ENCODE peak calls at places on chromosomes 3 and 15, in five cellular contexts. V is SK-N-SH, B is K562, E is GM12878, U is HCT116. N is an unnamed sample.

GRCh38 chr15:71117906-71118305 is 2.6 kb downstream of the THSD4 start:
- DNase-seq in B (no peak), U (no peak), V (no peak), E (no peak), N (no peak)

GRCh38 chr3:151976211-151977050 is 103.0 kb downstream of the SUCNR1 start:
- DNase-seq in B (peak), V (no peak), E (no peak), U (peak), N (no peak)

GRCh38 chr3:188294823-188295487 is 141.0 kb downstream of the LPP start:
- DNase-seq in U (peak), B (no peak), E (no peak), V (no peak), N (no peak)

GRCh38 chr3:139327861-139328260 is 16.0 kb upstream of the MRPS22 start:
- DNase-seq in V (no peak), E (no peak), B (no peak), U (no peak), N (no peak)

GRCh38 chr3:46506526-46506925 is 8.8 kb downstream of the RTP3 start:
- DNase-seq in E (no peak), B (no peak), U (no peak), V (no peak), N (no peak)

GRCh38 chr15:31151301-31152233 is 50.0 kb upstream of the TRPM1 start:
- DNase-seq in B (no peak), U (no peak), E (no peak), V (no peak), N (no peak)

GRCh38 chr3:124748560-124749198 is 18.4 kb downstream of the UMPS start:
- DNase-seq in B (no peak), U (no peak), V (no peak), E (no peak), N (no peak)

GRCh38 chr3:128994173-128994512 is 267 bp upstream of the CFAP92 start:
- DNase-seq in E (no peak), V (no peak), U (no peak), B (no peak), N (no peak)

GRCh38 chr3:23886311-23886710 is 30.5 kb downstream of the NKIRAS1 start:
- DNase-seq in B (no peak), U (no peak), V (no peak), E (no peak), N (no peak)
- TF ChIP-seq YY1 in B (no peak), U (no peak), V (no peak), E (no peak), N (no peak)

DNA sequence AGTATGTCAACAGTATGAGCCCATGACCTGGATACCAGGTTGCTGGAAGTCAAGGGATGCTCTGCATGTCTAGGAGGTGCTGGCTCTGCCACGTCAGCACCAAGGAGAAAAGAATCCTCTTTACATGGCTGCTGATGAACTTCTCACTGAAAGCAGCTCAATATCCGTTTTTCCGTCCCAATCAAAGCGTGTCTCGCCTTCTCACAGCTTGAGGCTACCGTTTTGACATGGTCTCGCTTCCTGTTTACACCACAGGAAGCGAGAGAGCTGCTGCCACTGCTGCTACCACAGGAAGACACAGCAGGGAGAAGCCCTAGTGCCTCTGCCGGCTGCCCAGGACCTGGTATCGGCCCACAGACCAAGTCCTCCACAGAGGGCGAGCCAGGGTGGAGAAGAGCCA is 27.3 kb downstream of the STARD5 start:
- DNase-seq in E (peak), U (no peak), B (no peak), V (no peak), N (no peak)
- H3K4me3 ChIP-seq in E (peak), U (no peak), B (no peak), V (no peak), N (no peak)

DNA sequence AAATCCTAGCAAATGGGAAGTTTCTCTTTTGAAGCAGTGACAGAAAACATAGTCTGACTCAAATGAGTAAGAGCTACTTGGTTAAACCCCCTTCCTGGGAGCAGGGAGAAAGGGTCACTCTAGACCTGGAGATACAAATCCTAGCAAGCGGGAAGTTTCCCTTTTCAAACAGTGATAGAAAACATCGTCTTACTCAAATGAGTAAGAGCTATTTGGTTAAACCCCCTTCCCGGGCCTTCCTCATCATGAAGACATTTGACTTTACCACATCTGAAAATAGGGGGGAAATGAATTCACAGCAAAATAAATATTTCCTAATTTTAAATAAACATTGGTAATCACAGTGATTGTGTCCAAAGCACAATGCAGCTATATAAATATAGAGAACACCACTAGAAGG is 79.2 kb downstream of the FOXB1 start:
- DNase-seq in B (no peak), E (no peak), V (no peak), U (no peak), N (no peak)
- TF ChIP-seq YY1 in B (no peak), E (no peak), V (no peak), U (no peak), N (no peak)

DNA sequence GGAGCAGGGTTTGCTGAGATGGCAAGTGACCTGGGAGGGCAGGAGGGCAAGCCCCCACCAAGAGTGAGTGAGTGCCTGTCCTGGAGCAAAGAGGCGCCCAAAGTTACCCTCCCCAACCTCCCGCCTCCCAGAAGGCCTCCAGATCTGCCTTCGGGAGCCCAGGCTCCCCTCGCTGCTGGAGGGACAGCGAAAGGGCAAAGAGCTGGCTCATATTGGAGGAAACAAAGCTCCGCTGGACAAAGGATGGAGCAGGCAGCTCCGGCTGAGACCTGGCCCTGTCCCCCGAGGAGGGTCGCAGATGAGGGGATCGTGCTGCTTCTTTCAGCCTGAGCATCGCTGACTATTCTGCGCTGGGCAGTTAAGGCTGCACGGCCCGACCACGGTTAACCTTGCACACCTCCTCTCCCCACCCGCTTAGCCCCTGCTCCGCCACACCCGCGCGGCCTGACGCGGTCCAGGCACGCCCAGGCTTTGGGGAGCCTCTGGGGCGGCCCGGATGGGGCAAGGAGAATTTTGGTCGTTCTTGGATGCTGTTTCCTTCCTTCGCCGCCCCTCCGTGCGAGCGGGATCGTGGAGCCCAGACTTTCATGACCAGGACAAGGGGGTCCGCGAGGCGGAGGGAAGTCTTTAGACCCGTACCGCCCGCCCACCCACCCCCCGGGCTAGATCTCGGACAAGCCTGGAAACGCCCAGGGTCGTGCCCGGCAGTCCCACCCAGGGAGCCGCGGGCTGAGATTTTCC is 651 bp downstream of the PLCD1 start:
- DNase-seq in B (no peak), E (no peak), V (no peak), U (no peak), N (no peak)
- H3K4me3 ChIP-seq in B (no peak), E (no peak), V (peak), U (peak), N (peak)

DNA sequence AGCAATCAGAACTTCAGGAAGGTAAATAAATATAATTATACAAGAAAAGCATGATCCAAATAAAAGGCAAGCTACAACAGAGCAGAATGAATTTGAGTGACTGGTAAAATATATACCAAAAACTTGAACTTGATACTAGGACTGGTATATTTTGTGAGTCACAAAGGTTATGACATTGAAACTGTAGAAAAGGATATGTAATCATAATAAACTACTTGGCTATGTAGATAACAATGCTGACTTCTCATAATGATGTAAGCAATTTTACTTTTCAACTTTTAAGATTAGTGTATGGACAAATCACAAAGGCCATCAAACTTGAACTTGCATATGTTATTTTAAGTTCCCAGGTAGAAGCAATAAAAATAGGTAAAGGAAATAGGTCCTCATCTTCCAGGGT is 384.5 kb upstream of the NECTIN3 start:
- DNase-seq in V (no peak), U (no peak), B (no peak), E (no peak), N (no peak)
- TF ChIP-seq YY1 in V (no peak), U (no peak), B (no peak), E (no peak), N (no peak)

GRCh38 chr3:173399001-173399400 is 1.5 kb downstream of the NLGN1 start:
- DNase-seq in V (no peak), E (no peak), U (no peak), B (no peak), N (no peak)
- H3K4me3 ChIP-seq in V (no peak), E (no peak), U (no peak), B (no peak), N (no peak)

GRCh38 chr3:51717446-51717845 is 10.6 kb downstream of the GRM2 start:
- DNase-seq in B (no peak), U (no peak), E (no peak), V (no peak), N (no peak)

GRCh38 chr3:51715231-51716058 is 8.6 kb downstream of the GRM2 start:
- DNase-seq in U (no peak), B (no peak), V (peak), E (no peak), N (no peak)

GRCh38 chr3:51718547-51719412 is 11.9 kb downstream of the GRM2 start:
- DNase-seq in B (peak), E (peak), V (peak), U (peak), N (peak)

GRCh38 chr3:51717947-51718346 is 11.1 kb downstream of the GRM2 start:
- DNase-seq in E (no peak), V (peak), B (no peak), U (no peak), N (no peak)

GRCh38 chr3:51716805-51717204 is 9.9 kb downstream of the GRM2 start:
- DNase-seq in E (no peak), V (no peak), B (no peak), U (no peak), N (no peak)
- TF ChIP-seq YY1 in E (no peak), V (no peak), B (no peak), U (no peak), N (no peak)

N was measured in NT2/D1.